ENCODE peak calls at places on chromosomes 5 and 9, in four cellular contexts. G is breast epithelium, I is suprapubic skin, Q is SK-N-SH. L is an unnamed sample.
A peak's percentile ranks its signal among the peaks of the same experiment; 100 is the strongest.

GRCh38 chr9:37398464-37399025 is 24.0 kb upstream of the GRHPR start:
- DNase-seq in G (no peak), I (no peak), Q (no peak), L (no peak)

GRCh38 chr5:160133071-160133917 is 14.0 kb upstream of the PWWP2A start:
- DNase-seq in G (no peak), I (no peak), Q (no peak), L (no peak)

GRCh38 chr5:99034336-99034735 is 105.5 kb upstream of the CHD1 start:
- DNase-seq in G (no peak), I (no peak), Q (no peak), L (no peak)

GRCh38 chr5:151214614-151215545 is 9.0 kb downstream of the CCDC69 start:
- DNase-seq in G (no peak), I (peak; percentile 77), Q (no peak), L (peak; percentile 62)

GRCh38 chr5:154214236-154215106 is 23.9 kb downstream of the GALNT10 start:
- DNase-seq in G (no peak), I (no peak), Q (no peak), L (no peak)

GRCh38 chr5:38189031-38189632 is 69.2 kb upstream of the EGFLAM start:
- DNase-seq in G (no peak), I (no peak), Q (no peak), L (no peak)

GRCh38 chr9:106621299-106621920 is 241.6 kb upstream of the ZNF462 start:
- DNase-seq in G (no peak), I (no peak), Q (no peak), L (no peak)

GRCh38 chr5:1513326-1514026 is 10.3 kb downstream of the LPCAT1 start:
- DNase-seq in G (peak; percentile 31), I (peak; percentile 20), Q (no peak), L (no peak)

GRCh38 chr9:91223000-91223399 is 138.7 kb downstream of the AUH start:
- DNase-seq in G (no peak), I (no peak), Q (no peak), L (no peak)

GRCh38 chr5:134063421-134063820 is 51.1 kb upstream of the TCF7 start:
- DNase-seq in G (no peak), I (no peak), Q (no peak), L (no peak)

GRCh38 chr5:107771926-107772325 is 101.2 kb upstream of the EFNA5 start:
- DNase-seq in G (no peak), I (no peak), Q (no peak), L (no peak)

GRCh38 chr9:133403766-133404439 is 13.9 kb downstream of the REXO4 start:
- DNase-seq in G (no peak), I (no peak), Q (peak; percentile 57), L (no peak)

GRCh38 chr5:38714703-38715355 is 131.0 kb upstream of the OSMR start:
- DNase-seq in G (no peak), I (no peak), Q (no peak), L (no peak)

GRCh38 chr5:177605078-177605477 is 5.1 kb downstream of the B4GALT7 start:
- DNase-seq in G (no peak), I (no peak), Q (no peak), L (no peak)

GRCh38 chr5:57434227-57434640 is 48.4 kb downstream of the ACTBL2 start:
- DNase-seq in G (no peak), I (no peak), Q (no peak), L (no peak)

GRCh38 chr9:98867434-98868168 is 60.1 kb downstream of the GALNT12 start:
- DNase-seq in G (no peak), I (peak; percentile 90), Q (no peak), L (no peak)

GRCh38 chr9:81759680-81760215 is 70.4 kb upstream of the TLE1 start:
- DNase-seq in G (no peak), I (no peak), Q (peak; percentile 21), L (no peak)

GRCh38 chr5:36680066-36680465 is 73.7 kb downstream of the SLC1A3 start:
- DNase-seq in G (no peak), I (no peak), Q (no peak), L (no peak)

GRCh38 chr5:154618696-154619095 is 136.5 kb upstream of the LARP1 start:
- DNase-seq in G (no peak), I (no peak), Q (no peak), L (no peak)

GRCh38 chr5:175746851-175747250 is 89.0 kb downstream of the HRH2 start:
- DNase-seq in G (no peak), I (no peak), Q (peak; percentile 58), L (no peak)

GRCh38 chr9:13279284-13280162 is at the start of gene MPDZ:
- DNase-seq in G (peak; percentile 57), I (peak; percentile 80), Q (peak; percentile 91), L (no peak)

GRCh38 chr9:70205366-70206020 is 53.3 kb upstream of the SMC5 start:
- DNase-seq in G (no peak), I (no peak), Q (no peak), L (no peak)

GRCh38 chr5:52915176-52915875 is 73.8 kb upstream of the ITGA2 start:
- DNase-seq in G (no peak), I (no peak), Q (peak; percentile 65), L (peak; percentile 17)

GRCh38 chr5:56105511-56106372 is 111.0 kb upstream of the IL6ST start:
- DNase-seq in G (no peak), I (no peak), Q (no peak), L (no peak)

GRCh38 chr9:135711411-135711810 is 9.4 kb downstream of the KCNT1 start:
- DNase-seq in G (no peak), I (no peak), Q (no peak), L (no peak)

GRCh38 chr5:177455036-177455660 is 8.5 kb downstream of the PRR7 start:
- DNase-seq in G (no peak), I (no peak), Q (peak; percentile 75), L (peak; percentile 90)

DNA sequence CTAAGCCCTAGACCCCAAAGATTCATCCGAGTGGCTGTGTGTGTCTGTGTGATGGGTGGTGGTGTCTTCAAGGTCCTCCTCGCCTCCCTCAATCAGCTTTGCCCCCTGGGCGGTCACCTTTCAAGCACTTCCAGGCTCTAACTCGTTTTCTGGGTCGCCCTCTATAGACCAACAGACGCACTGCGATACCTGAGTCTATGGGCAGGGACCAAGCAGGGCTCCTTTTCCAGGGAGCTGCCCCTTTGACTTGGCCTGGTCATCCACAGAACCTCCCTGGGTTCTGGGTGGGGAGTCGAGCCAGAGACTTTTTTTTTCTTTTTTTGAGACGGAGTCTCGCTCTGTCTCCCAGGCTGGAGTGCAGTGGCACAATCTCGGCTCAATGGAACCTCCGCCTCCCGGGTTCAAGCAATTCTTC is 1.1 kb downstream of the SLC27A4 start:
- DNase-seq in G (peak; percentile 71), I (no peak), Q (peak; percentile 84), L (peak; percentile 79)
- TF ChIP-seq POLR2AphosphoS5 in G (no peak), I (no peak), Q (no peak), L (no peak)

GRCh38 chr5:132389453-132390286 is 20.2 kb downstream of the SLC22A5 start:
- DNase-seq in G (peak; percentile 82), I (no peak), Q (no peak), L (no peak)

GRCh38 chr5:132388244-132389050 is 18.9 kb downstream of the SLC22A5 start:
- DNase-seq in G (no peak), I (no peak), Q (no peak), L (no peak)

GRCh38 chr5:132386644-132387286 is 17.3 kb downstream of the SLC22A5 start:
- DNase-seq in G (no peak), I (peak; percentile 87), Q (peak; percentile 71), L (peak; percentile 66)

GRCh38 chr5:132389051-132389331 is 19.5 kb downstream of the SLC22A5 start:
- DNase-seq in G (no peak), I (no peak), Q (no peak), L (no peak)

GRCh38 chr5:132387649-132388117 is 18.2 kb downstream of the SLC22A5 start:
- DNase-seq in G (no peak), I (no peak), Q (peak; percentile 21), L (no peak)
- TF ChIP-seq POLR2AphosphoS5 in G (peak; percentile 62), I (peak; percentile 36), Q (no peak), L (no peak)

GRCh38 chr5:127957183-127957582 is 126.4 kb upstream of the SLC12A2 start:
- DNase-seq in G (peak; percentile 63), I (no peak), Q (peak; percentile 53), L (no peak)
- TF ChIP-seq POLR2AphosphoS5 in G (no peak), I (no peak), Q (peak; percentile 46), L (no peak)

GRCh38 chr5:150146235-150146634 is 9.4 kb downstream of the PDGFRB start:
- DNase-seq in G (no peak), I (no peak), Q (no peak), L (no peak)

GRCh38 chr5:150144876-150145275 is 10.8 kb downstream of the PDGFRB start:
- DNase-seq in G (no peak), I (no peak), Q (no peak), L (no peak)

GRCh38 chr5:150142800-150143724 is 12.6 kb downstream of the PDGFRB start:
- DNase-seq in G (peak; percentile 62), I (peak; percentile 94), Q (peak; percentile 68), L (no peak)

GRCh38 chr5:150143725-150144058 is 12.0 kb downstream of the PDGFRB start:
- DNase-seq in G (no peak), I (no peak), Q (no peak), L (no peak)

DNA sequence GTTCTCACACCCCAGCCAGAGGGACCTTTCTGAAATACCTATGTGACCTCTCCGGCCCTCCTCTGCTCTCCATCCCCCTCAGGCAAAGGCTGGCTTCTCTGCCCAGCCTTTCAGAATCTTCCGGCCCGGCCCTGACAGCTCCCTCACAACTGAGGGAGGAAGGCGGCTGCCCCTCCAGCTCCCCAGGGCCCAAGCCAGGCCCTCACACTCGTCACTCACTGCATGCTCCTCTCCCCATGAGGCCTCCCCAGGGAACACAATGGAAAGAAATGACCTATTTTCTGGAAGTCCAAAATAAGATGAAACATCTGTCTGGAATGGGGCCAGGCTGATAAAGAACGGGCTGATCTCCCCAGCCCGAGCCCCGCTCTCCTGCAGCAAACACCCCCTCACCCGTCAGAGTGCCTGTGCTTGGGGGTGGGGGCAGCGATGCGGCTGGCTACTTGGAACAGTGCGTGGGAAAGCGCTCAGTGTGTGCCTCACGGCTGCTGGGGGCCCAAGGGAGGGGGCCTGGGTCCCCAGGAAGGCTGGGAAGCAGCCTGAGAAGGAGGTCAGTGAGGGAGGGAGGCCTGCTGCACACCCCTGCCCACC is 11.3 kb downstream of the PDGFRB start:
- DNase-seq in G (no peak), I (no peak), Q (peak; percentile 80), L (no peak)
- TF ChIP-seq POLR2AphosphoS5 in G (peak; percentile 49), I (no peak), Q (no peak), L (no peak)

L was measured in GM12892.